ENCODE peak calls at places on chromosomes 6 and 20, in four cellular contexts. D is CD8-positive, alpha-beta memory T cell; A is effector memory CD4-positive, alpha-beta T cell; N is neuronal stem cell. Q is an unnamed sample.

GRCh38 chr20:34997171-34997570 is 41.5 kb downstream of the MYH7B start:
- DNase-seq in D (no peak), N (no peak), A (no peak), Q (no peak)

GRCh38 chr20:5113615-5113986 is 6.2 kb downstream of the PCNA start:
- DNase-seq in D (no peak), N (no peak), A (no peak), Q (no peak)

GRCh38 chr20:47540443-47541354 is 39.0 kb downstream of the NCOA3 start:
- DNase-seq in N (no peak), D (no peak), A (no peak), Q (no peak)

GRCh38 chr6:122276637-122277036 is 122.8 kb upstream of the HSF2 start:
- DNase-seq in N (no peak), A (no peak), D (no peak), Q (no peak)

GRCh38 chr6:53067799-53068442 is 2.7 kb downstream of the FBXO9 start:
- DNase-seq in D (no peak), N (no peak), A (no peak), Q (no peak)

GRCh38 chr20:43824699-43825402 is 89.8 kb upstream of the TOX2 start:
- DNase-seq in A (no peak), N (peak), D (no peak), Q (no peak)

GRCh38 chr6:168239374-168239773 is 80.2 kb downstream of the DACT2 start:
- DNase-seq in N (no peak), D (no peak), A (no peak), Q (peak)

GRCh38 chr6:104983296-104983695 is 26.4 kb downstream of the LIN28B start:
- DNase-seq in D (no peak), N (no peak), A (no peak), Q (no peak)

GRCh38 chr20:64048402-64049044 is 916 bp downstream of the SOX18 start:
- DNase-seq in A (no peak), D (no peak), N (no peak), Q (peak)

GRCh38 chr6:40733770-40734396 is 146.7 kb upstream of the LRFN2 start:
- DNase-seq in A (no peak), N (no peak), D (no peak), Q (no peak)

GRCh38 chr6:77462359-77463307 is 658 bp downstream of the HTR1B start:
- DNase-seq in A (no peak), D (no peak), N (peak), Q (no peak)

GRCh38 chr6:125294925-125295324 is 6.8 kb downstream of the HDDC2 start:
- DNase-seq in D (no peak), A (no peak), N (no peak), Q (no peak)

GRCh38 chr6:101286146-101286545 is 107.4 kb upstream of the GRIK2 start:
- DNase-seq in N (no peak), D (no peak), A (no peak), Q (no peak)

GRCh38 chr6:121925024-121925423 is 474.4 kb upstream of the HSF2 start:
- DNase-seq in A (no peak), N (no peak), D (no peak), Q (peak)

GRCh38 chr6:38524436-38525145 is 115.1 kb downstream of the BTBD9 start:
- DNase-seq in N (no peak), D (no peak), A (no peak), Q (no peak)

GRCh38 chr20:1854246-1854645 is 41.0 kb upstream of the SIRPA start:
- DNase-seq in A (no peak), D (no peak), N (no peak), Q (no peak)

GRCh38 chr6:31546962-31547726 is at the start of gene NFKBIL1:
- DNase-seq in N (peak), A (peak), D (peak), Q (peak)

GRCh38 chr6:31547727-31548422 is 467 bp downstream of the NFKBIL1 start:
- DNase-seq in D (no peak), A (no peak), N (no peak), Q (no peak)

GRCh38 chr6:31546339-31546961 is at the start of gene ATP6V1G2:
- DNase-seq in D (peak), N (peak), A (peak), Q (peak)

GRCh38 chr6:31545291-31545690 is 1.1 kb downstream of the ATP6V1G2 start:
- DNase-seq in A (no peak), N (no peak), D (no peak), Q (no peak)

GRCh38 chr6:31548423-31548873 is 1.0 kb downstream of the NFKBIL1 start:
- DNase-seq in A (no peak), D (no peak), N (no peak), Q (no peak)
- H3K27ac ChIP-seq in A (peak), D (peak), N (no peak), Q (no peak)

GRCh38 chr6:150692604-150693003 is 92.9 kb downstream of the PLEKHG1 start:
- DNase-seq in N (no peak), A (no peak), D (no peak), Q (no peak)

GRCh38 chr6:150691463-150691862 is 91.8 kb downstream of the PLEKHG1 start:
- DNase-seq in D (no peak), N (no peak), A (no peak), Q (no peak)

GRCh38 chr6:150690681-150691080 is 91.0 kb downstream of the PLEKHG1 start:
- DNase-seq in N (no peak), A (no peak), D (no peak), Q (no peak)

GRCh38 chr6:150687508-150687907 is 87.8 kb downstream of the PLEKHG1 start:
- DNase-seq in N (no peak), D (no peak), A (no peak), Q (no peak)

GRCh38 chr6:150689900-150690590 is 90.4 kb downstream of the PLEKHG1 start:
- DNase-seq in A (no peak), D (no peak), N (no peak), Q (no peak)
- H3K27ac ChIP-seq in A (no peak), D (no peak), N (peak), Q (no peak)

DNA sequence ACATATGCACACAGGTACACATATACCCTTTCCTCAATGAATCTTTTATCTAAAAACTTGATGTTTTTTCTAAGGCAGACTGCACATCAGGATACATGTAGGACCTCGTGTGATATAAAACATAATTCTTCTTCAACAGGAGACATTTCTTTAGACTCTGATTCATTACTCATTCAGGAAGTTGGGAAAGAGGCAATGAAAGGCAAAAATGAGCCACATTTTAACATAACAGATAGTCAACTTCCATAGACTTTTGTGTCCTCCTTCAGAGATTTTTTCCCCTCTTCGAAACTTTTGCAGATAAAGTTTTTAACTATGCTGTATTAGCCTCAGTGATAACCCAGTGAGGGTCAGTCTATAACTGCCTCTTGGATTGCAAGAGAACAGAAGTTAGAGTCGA is 562.4 kb upstream of the MAP3K7 start:
- DNase-seq in D (no peak), A (no peak), N (no peak), Q (no peak)
- H3K27ac ChIP-seq in D (no peak), A (no peak), N (no peak), Q (no peak)

GRCh38 chr6:70652216-70652615 is 15.5 kb upstream of the SMAP1 start:
- DNase-seq in N (no peak), D (no peak), A (no peak), Q (no peak)
- H3K27ac ChIP-seq in N (no peak), D (no peak), A (no peak), Q (no peak)

GRCh38 chr6:32187009-32187709 is 2.8 kb downstream of the PBX2 start:
- DNase-seq in D (no peak), A (no peak), N (no peak), Q (no peak)

GRCh38 chr6:32189082-32189741 is 790 bp downstream of the PBX2 start:
- DNase-seq in A (no peak), N (no peak), D (no peak), Q (no peak)

GRCh38 chr6:32184084-32184640 is at the start of gene AGER:
- DNase-seq in A (no peak), N (no peak), D (no peak), Q (no peak)

GRCh38 chr6:32188381-32189081 is 1.5 kb downstream of the PBX2 start:
- DNase-seq in D (no peak), N (no peak), A (no peak), Q (no peak)

GRCh38 chr6:32186496-32186840 is 2.4 kb upstream of the AGER start:
- DNase-seq in A (no peak), D (no peak), N (no peak), Q (no peak)
- H3K27ac ChIP-seq in A (peak), D (peak), N (no peak), Q (no peak)